ENCODE peak calls at places on chromosomes 1 and 21, in five cellular contexts. P is IMR-90, F is A549, E is OCI-LY7, W is psoas muscle. B is an unnamed sample.

GRCh38 chr1:3685906-3686305 is 33.6 kb downstream of the TP73 start:
- DNase-seq in W (no peak), F (no peak), P (no peak), E (no peak), B (no peak)

GRCh38 chr1:225879521-225880209 is 2.5 kb downstream of the TMEM63A start:
- DNase-seq in P (no peak), F (no peak), W (no peak), E (peak; percentile 45), B (no peak)

GRCh38 chr1:217134857-217135568 is 411.8 kb upstream of the ESRRG start:
- DNase-seq in E (no peak), W (no peak), P (peak; percentile 4), F (peak; percentile 14), B (peak; percentile 41)

GRCh38 chr1:149845416-149845815 is 54.0 kb upstream of the BOLA1 start:
- DNase-seq in W (no peak), F (no peak), E (peak; percentile 62), P (no peak), B (no peak)

GRCh38 chr1:8962812-8963669 is 17.4 kb downstream of the CA6 start:
- DNase-seq in P (no peak), W (no peak), E (peak; percentile 85), F (peak; percentile 74), B (peak; percentile 80)

GRCh38 chr1:40438391-40439015 is 11.8 kb upstream of the ZFP69B start:
- DNase-seq in P (peak; percentile 16), E (peak; percentile 62), F (peak; percentile 16), W (no peak), B (peak; percentile 35)

GRCh38 chr1:243501002-243501401 is 245.2 kb downstream of the SDCCAG8 start:
- DNase-seq in P (peak; percentile 93), E (no peak), W (no peak), F (no peak), B (no peak)

GRCh38 chr1:30881266-30882181 is 27.0 kb downstream of the SDC3 start:
- DNase-seq in P (no peak), E (peak; percentile 68), F (no peak), W (no peak), B (peak; percentile 77)

GRCh38 chr1:53121319-53122172 is 20.9 kb downstream of the SLC1A7 start:
- DNase-seq in F (no peak), W (peak; percentile 83), E (no peak), P (peak; percentile 74), B (no peak)

GRCh38 chr1:228172591-228173527 is 7.3 kb downstream of the IBA57 start:
- DNase-seq in P (no peak), W (no peak), F (no peak), E (no peak), B (no peak)

GRCh38 chr1:232435746-232436145 is 194.2 kb downstream of the SIPA1L2 start:
- DNase-seq in W (no peak), F (no peak), E (no peak), P (peak; percentile 70), B (no peak)

GRCh38 chr21:35738342-35738961 is 321.9 kb downstream of the SETD4 start:
- DNase-seq in P (peak; percentile 4), F (peak; percentile 2), W (no peak), E (no peak), B (no peak)

GRCh38 chr1:210826686-210827085 is 307.3 kb downstream of the KCNH1 start:
- DNase-seq in P (no peak), W (no peak), F (no peak), E (no peak), B (no peak)

GRCh38 chr1:56169856-56170255 is 409.5 kb downstream of the PLPP3 start:
- DNase-seq in P (peak; percentile 70), F (no peak), W (no peak), E (no peak), B (no peak)

GRCh38 chr1:36866168-36866814 is 168.0 kb downstream of the GRIK3 start:
- DNase-seq in E (no peak), F (no peak), P (no peak), W (no peak), B (no peak)

GRCh38 chr1:38577937-38578443 is 281.6 kb downstream of the RRAGC start:
- DNase-seq in P (no peak), E (no peak), W (no peak), F (no peak), B (no peak)

GRCh38 chr1:246417152-246417812 is 89.8 kb downstream of the SMYD3 start:
- DNase-seq in W (no peak), F (peak; percentile 7), P (peak; percentile 73), E (no peak), B (no peak)

GRCh38 chr1:173963477-173963876 is 46.4 kb upstream of the SERPINC1 start:
- DNase-seq in W (no peak), F (no peak), P (no peak), E (no peak), B (no peak)

GRCh38 chr1:58251415-58252073 is 295.0 kb downstream of the OMA1 start:
- DNase-seq in F (no peak), E (peak; percentile 1), P (no peak), W (no peak), B (peak; percentile 34)

GRCh38 chr1:46062651-46063319 is 69.6 kb downstream of the PIK3R3 start:
- DNase-seq in E (no peak), F (no peak), P (peak; percentile 22), W (no peak), B (peak; percentile 38)

GRCh38 chr21:44869860-44870747 is 3.4 kb downstream of the PTTG1IP start:
- DNase-seq in P (peak; percentile 96), E (no peak), F (peak; percentile 85), W (peak; percentile 60), B (no peak)

GRCh38 chr1:203197625-203198024 is 11.1 kb upstream of the CHI3L1 start:
- DNase-seq in P (peak; percentile 88), F (no peak), W (no peak), E (no peak), B (no peak)

GRCh38 chr1:229102741-229103480 is 168.0 kb upstream of the RAB4A start:
- DNase-seq in E (no peak), P (no peak), F (no peak), W (no peak), B (no peak)

GRCh38 chr1:49051647-49052046 is 275.0 kb upstream of the BEND5 start:
- DNase-seq in F (no peak), W (no peak), P (no peak), E (no peak), B (no peak)
- TF ChIP-seq CTCF in F (no peak), W (no peak), P (no peak), E (no peak), B (no peak)

GRCh38 chr1:116360435-116361173 is 12.4 kb upstream of the ATP1A1 start:
- DNase-seq in P (peak; percentile 17), F (no peak), W (no peak), E (peak; percentile 36), B (no peak)
- TF ChIP-seq CTCF in P (peak; percentile 47), F (peak; percentile 16), W (peak; percentile 39), E (peak; percentile 69), B (no peak)

GRCh38 chr1:181073638-181074037 is 14.9 kb upstream of the IER5 start:
- DNase-seq in P (peak; percentile 89), W (no peak), F (peak; percentile 88), E (no peak), B (no peak)
- TF ChIP-seq CTCF in P (no peak), W (no peak), F (no peak), E (no peak), B (no peak)

GRCh38 chr1:924619-925323 is 1.0 kb downstream of the SAMD11 start:
- DNase-seq in P (peak; percentile 36), W (no peak), E (no peak), F (peak; percentile 71), B (no peak)
- TF ChIP-seq CTCF in P (peak; percentile 19), W (no peak), E (no peak), F (peak; percentile 22), B (no peak)

GRCh38 chr21:31479222-31479621 is 135.2 kb upstream of the TIAM1 start:
- DNase-seq in W (no peak), F (no peak), E (no peak), P (no peak), B (no peak)

GRCh38 chr21:31473685-31474345 is 129.8 kb upstream of the TIAM1 start:
- DNase-seq in F (no peak), P (no peak), W (no peak), E (no peak), B (no peak)

GRCh38 chr21:31479714-31480113 is 135.7 kb upstream of the TIAM1 start:
- DNase-seq in F (no peak), W (no peak), E (no peak), P (no peak), B (no peak)

GRCh38 chr21:31475223-31475622 is 131.2 kb upstream of the TIAM1 start:
- DNase-seq in E (no peak), P (no peak), F (no peak), W (no peak), B (no peak)

DNA sequence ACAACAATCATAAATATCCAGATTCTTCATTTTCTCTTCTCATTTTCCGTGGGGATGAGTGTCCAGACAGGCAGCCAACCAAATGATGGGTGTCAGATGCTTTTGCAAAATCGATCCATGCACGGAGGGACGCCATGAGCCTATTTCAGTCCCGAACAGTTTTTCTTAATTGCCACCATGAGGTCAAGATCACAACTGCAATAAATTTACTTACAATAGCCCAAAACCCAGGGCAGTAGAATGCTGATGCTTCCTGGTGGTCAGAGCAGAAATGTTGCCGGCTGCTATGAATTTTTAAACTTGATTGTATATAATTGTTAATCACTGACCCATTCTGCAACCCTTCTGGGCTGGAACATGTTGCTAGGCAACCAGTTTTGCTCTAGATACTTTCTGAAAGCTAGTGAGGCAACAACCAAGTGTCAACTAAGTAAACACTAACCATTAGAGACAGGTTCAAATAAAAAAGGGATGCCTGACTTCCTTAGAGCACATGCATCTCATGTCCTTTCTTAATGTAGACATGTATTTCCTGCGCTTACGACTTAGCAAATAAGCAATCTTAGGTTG is 132.6 kb upstream of the TIAM1 start:
- DNase-seq in E (no peak), F (no peak), P (no peak), W (no peak), B (no peak)
- TF ChIP-seq CTCF in E (no peak), F (no peak), P (no peak), W (no peak), B (no peak)

DNA sequence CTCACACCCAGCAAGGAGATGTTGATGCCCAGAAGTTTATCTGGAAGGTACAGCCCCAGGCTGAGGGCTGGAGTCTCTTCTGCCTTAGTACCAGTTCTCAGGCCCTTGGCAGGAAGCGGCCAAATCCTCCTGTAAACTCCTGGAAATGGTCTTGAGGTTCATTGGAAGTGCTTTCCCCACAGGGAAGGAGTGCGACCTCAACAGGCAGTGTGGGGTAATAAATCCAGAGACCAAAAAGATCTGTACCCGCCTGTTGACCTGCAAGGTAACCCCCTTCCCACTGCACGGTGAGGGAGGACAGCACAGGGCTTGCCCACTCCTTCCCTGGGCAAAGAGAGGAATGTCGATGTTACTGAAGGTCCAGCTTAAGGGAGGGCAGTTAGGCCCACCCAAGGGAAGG is 4.5 kb downstream of the ATXN7L2 start:
- DNase-seq in F (peak; percentile 28), E (no peak), P (no peak), W (no peak), B (no peak)
- TF ChIP-seq CTCF in F (no peak), E (peak; percentile 30), P (no peak), W (no peak), B (no peak)

DNA sequence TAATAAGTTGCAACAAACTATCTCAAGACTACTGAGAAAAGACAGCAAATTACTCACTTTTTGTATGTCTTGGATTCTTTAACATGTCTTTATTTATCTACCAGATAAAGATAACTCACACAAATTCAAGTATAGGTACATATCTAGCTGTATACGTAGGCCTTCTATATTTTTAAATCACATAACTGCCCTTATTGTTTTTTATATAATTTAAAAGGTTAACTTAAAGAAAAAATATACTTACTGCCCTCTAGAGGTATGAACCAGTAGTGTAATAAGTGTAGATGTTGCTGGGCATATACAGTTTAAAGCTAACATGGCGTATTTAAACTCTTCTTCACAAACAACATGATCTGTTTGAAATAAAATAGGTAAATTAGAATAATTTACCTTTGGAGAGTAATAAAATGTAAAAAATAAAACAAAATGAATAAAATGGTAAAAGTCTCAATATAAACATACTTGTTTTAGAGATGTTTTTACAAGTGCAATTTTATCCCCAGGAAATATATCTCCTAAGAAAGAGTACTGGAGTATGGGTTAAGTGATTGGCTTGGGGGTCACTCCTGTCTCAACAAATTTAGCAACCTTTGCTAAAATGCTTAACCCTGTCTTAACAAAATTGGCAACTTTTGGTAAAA is 235.2 kb downstream of the KCNT2 start:
- DNase-seq in F (peak; percentile 38), E (peak; percentile 35), W (no peak), P (peak; percentile 47), B (peak; percentile 19)
- TF ChIP-seq CTCF in F (peak; percentile 46), E (peak; percentile 85), W (peak; percentile 45), P (peak; percentile 50), B (peak; percentile 47)

B was measured in GM13976.